ENCODE peak calls at places on chromosomes 2 and 18, in four cellular contexts. W is dorsolateral prefrontal cortex, X is foreskin fibroblast, N is A673. U is an unnamed sample.

GRCh38 chr2:98634406-98635092 is 26.2 kb downstream of the UNC50 start:
- DNase-seq in W (no peak), X (no peak), N (peak), U (no peak)

GRCh38 chr2:18750662-18751554 is 161.5 kb upstream of the NT5C1B start:
- DNase-seq in W (no peak), X (peak), N (no peak), U (no peak)

GRCh38 chr18:26714739-26715138 is 150.8 kb downstream of the AQP4 start:
- DNase-seq in W (no peak), X (no peak), N (no peak), U (no peak)

GRCh38 chr2:123073371-123073770 is 951.7 kb upstream of the CNTNAP5 start:
- DNase-seq in W (no peak), X (no peak), N (no peak), U (no peak)

GRCh38 chr2:220224711-220225519 is 597.5 kb downstream of the SLC4A3 start:
- DNase-seq in W (no peak), X (peak), N (peak), U (peak)

GRCh38 chr2:209771474-209772292 is at the start of gene UNC80:
- DNase-seq in W (peak), X (peak), N (peak), U (no peak)

GRCh38 chr18:2883137-2883671 is 36.4 kb downstream of the EMILIN2 start:
- DNase-seq in W (no peak), X (peak), N (no peak), U (no peak)

GRCh38 chr2:114113527-114113926 is 223.6 kb downstream of the ACTR3 start:
- DNase-seq in W (no peak), X (no peak), N (no peak), U (no peak)

GRCh38 chr2:160075171-160075570 is 12.8 kb upstream of the PLA2R1 start:
- DNase-seq in W (no peak), X (peak), N (no peak), U (peak)

GRCh38 chr18:29034113-29034856 is 857.4 kb upstream of the CDH2 start:
- DNase-seq in W (no peak), X (no peak), N (no peak), U (no peak)

GRCh38 chr2:169891593-169892298 is 64.5 kb downstream of the UBR3 start:
- DNase-seq in W (no peak), X (peak), N (no peak), U (no peak)

GRCh38 chr2:100281521-100282438 is 40.5 kb downstream of the LONRF2 start:
- DNase-seq in W (peak), X (peak), N (peak), U (no peak)

GRCh38 chr2:99863914-99864273 is 278.5 kb downstream of the AFF3 start:
- DNase-seq in W (no peak), X (no peak), N (no peak), U (no peak)

GRCh38 chr2:118865106-118865505 is 17.7 kb upstream of the EN1 start:
- DNase-seq in W (no peak), X (peak), N (peak), U (no peak)

GRCh38 chr18:48894799-48895346 is 55.9 kb downstream of the SMAD7 start:
- DNase-seq in W (no peak), X (no peak), N (no peak), U (no peak)

GRCh38 chr18:59054892-59055291 is 84.8 kb upstream of the SEC11C start:
- DNase-seq in W (no peak), X (no peak), N (peak), U (no peak)

GRCh38 chr2:15127251-15127650 is 433.9 kb downstream of the NBAS start:
- DNase-seq in W (no peak), X (no peak), N (no peak), U (no peak)

GRCh38 chr2:218860950-218861381 is 1.4 kb downstream of the WNT6 start:
- DNase-seq in W (no peak), X (peak), N (peak), U (no peak)

GRCh38 chr18:68803371-68803770 is 5.5 kb downstream of the CCDC102B start:
- DNase-seq in W (no peak), X (peak), N (peak), U (peak)

GRCh38 chr2:20723543-20723942 is 56.6 kb downstream of the GDF7 start:
- DNase-seq in W (no peak), X (peak), N (no peak), U (peak)

GRCh38 chr2:216006164-216006663 is 7.1 kb downstream of the MREG start:
- DNase-seq in W (peak), X (peak), N (peak), U (no peak)

GRCh38 chr2:162435676-162436075 is 91.7 kb downstream of the GCA start:
- DNase-seq in W (no peak), X (no peak), N (no peak), U (no peak)

GRCh38 chr2:46075848-46076247 is 221.4 kb upstream of the EPAS1 start:
- DNase-seq in W (no peak), X (peak), N (no peak), U (no peak)

GRCh38 chr2:46071074-46071473 is 226.1 kb upstream of the EPAS1 start:
- DNase-seq in W (no peak), X (no peak), N (no peak), U (no peak)

GRCh38 chr2:46072146-46072820 is 224.9 kb upstream of the EPAS1 start:
- DNase-seq in W (no peak), X (peak), N (no peak), U (peak)

GRCh38 chr2:46074501-46074900 is 222.7 kb upstream of the EPAS1 start:
- DNase-seq in W (no peak), X (no peak), N (no peak), U (no peak)

DNA sequence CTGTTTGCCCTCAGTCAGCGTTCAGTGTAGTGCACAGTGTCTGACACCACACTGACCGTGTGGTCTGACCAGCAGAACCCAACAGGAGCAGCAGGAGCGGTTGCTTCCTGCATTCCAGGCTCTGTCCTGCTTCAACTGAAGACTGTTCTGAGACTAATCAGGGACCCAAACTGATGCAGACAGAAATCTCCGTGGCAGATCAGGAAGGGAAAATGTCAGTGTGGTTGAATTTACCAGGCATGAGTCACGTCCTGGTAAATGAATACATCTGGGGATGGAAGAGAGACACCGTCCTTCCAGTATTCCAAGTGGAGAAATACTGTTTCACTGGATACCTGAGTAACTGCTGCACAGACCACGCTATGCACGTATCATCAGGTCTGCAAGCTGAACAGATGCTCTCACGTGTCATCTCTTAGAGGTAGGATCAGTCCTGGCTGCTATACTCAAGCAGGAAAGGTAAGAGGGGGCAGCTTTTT is 223.6 kb upstream of the EPAS1 start:
- DNase-seq in W (no peak), X (peak), N (peak), U (peak)
- H3K4me3 ChIP-seq in W (no peak), X (no peak), N (no peak), U (peak)

GRCh38 chr18:73118121-73118816 is 250.5 kb upstream of the NETO1 start:
- DNase-seq in W (no peak), X (peak), N (peak), U (no peak)

GRCh38 chr18:73119574-73119973 is 251.8 kb upstream of the NETO1 start:
- DNase-seq in W (no peak), X (no peak), N (peak), U (no peak)

GRCh38 chr18:73120626-73121025 is 252.8 kb upstream of the NETO1 start:
- DNase-seq in W (no peak), X (no peak), N (no peak), U (no peak)

GRCh38 chr18:73124165-73124564 is 256.4 kb upstream of the NETO1 start:
- DNase-seq in W (no peak), X (peak), N (no peak), U (no peak)

DNA sequence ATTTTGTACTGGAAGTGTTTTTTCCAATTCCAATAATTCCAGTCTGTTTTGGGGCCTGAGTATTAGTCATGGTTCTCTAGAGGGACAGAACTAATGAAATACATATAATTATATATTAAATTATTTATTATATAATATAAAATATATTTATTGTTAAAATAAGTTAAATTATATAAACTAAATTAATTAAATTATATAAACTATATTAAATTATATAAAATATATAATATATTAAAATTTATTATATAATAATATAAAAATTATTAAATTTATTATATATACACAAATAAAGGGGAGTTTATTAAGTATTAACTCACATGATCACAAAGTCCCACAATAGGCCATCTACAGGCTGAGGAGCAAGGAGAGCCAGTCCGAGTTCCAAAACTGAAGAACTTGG is 253.4 kb upstream of the NETO1 start:
- DNase-seq in W (no peak), X (no peak), N (no peak), U (no peak)
- TF ChIP-seq CTCF in W (no peak), X (no peak), N (no peak), U (no peak)

DNA sequence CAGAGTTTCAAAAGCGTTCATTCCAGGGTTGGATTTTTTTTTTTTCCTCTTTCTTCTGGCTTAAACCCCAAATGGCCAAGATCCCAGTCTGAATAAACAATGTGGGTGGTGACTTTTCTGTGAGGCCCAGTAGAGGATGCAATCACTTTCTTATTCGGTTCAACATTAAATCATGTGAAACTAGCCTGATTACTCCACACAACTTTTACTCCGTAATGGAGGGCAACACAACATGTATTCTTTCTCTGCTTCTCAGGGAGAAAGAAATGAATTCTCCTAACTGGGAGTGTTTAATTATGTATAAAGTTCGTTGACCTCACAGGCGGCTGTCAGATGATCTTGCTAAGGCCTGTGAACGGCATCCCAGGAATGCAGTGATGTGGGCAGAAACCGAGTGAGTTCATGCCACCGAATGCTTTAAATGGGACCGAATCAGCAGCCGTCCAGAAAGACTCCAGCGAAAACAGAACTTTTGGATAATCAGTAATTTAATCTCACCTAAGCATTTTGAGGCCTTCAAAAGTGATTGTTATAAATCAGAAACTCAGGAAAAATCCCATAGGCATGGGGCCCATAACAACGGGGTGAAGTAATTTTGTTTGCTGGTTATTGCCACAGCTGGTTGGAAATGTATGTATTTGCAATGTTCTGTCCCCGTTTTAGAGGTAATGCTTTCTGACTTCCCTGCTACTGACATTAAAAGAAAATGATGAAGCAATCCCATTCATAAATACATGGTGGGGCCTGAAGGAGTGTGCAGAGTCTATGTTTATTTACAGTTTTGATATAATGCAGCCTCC is 81.5 kb downstream of the BCL2 start:
- DNase-seq in W (no peak), X (peak), N (peak), U (peak)
- H3K4me3 ChIP-seq in W (peak), X (peak), N (no peak), U (peak)

DNA sequence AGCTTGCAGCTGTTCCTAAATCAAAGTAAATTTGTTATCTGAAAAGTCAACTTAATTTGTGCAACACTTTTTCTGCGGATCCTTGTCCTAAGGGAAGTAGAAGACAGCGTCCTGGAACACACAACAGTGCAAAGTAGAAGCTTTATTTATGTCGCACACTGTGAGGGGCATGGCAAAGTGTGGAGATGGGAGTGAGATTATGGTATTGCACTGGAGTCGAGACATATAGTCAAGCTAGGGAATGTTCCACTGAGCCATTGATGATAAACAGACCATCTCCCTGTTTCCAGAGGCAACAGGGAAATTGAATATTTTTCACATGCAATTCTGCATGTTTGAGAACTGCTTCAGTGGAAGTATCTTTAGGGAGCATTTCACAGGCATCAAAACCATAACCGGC is 46.2 kb downstream of the LRRTM1 start:
- DNase-seq in W (no peak), X (no peak), N (no peak), U (no peak)
- TF ChIP-seq CTCF in W (no peak), X (no peak), N (no peak), U (no peak)

DNA sequence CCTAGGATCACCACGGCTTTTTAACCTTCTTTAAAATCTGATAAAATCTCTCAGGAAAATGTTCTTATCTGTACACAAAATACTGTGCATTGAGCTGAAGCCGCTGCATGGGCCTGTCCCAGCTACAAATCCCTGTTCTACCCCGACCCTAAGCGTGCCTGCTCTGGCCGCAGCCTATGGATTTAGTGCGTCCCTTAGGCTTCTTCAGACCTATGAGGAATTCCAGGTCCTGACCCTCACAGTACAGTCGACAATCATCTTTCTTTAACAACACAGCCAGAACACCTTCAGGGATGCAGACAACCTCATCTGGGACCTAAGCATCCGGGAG is 477 bp upstream of the WDCP start:
- DNase-seq in W (no peak), X (no peak), N (peak), U (no peak)
- H3K4me3 ChIP-seq in W (peak), X (peak), N (peak), U (no peak)

U was measured in AG04449.